ENCODE peak calls at places on chromosomes 4 and X, in seven cellular contexts. F is NT2/D1, N is K562, A is SK-N-SH, Y is GM12878, T is HCT116, B is HepG2. K is an unnamed sample.

GRCh38 chr4:34158883-34159282 is 2085.4 kb downstream of the ARAP2 start:
- DNase-seq in F (no peak), N (no peak), A (no peak), Y (no peak), T (no peak), B (no peak), K (no peak)

GRCh38 chr4:62661821-62662220 is 1461.7 kb downstream of the ADGRL3 start:
- DNase-seq in F (no peak), N (no peak), A (no peak), Y (no peak), T (no peak), B (no peak), K (no peak)

GRCh38 chr4:111959202-111959601 is 186.1 kb upstream of the FAM241A start:
- DNase-seq in F (no peak), N (no peak), A (no peak), Y (no peak), T (peak; percentile 34), B (peak; percentile 2), K (no peak)

GRCh38 chrX:17154001-17154400 is 207.5 kb downstream of the REPS2 start:
- DNase-seq in F (no peak), N (no peak), A (no peak), Y (no peak), T (no peak), B (no peak), K (no peak)

GRCh38 chr4:170391066-170391754 is 301.5 kb upstream of the AADAT start:
- DNase-seq in F (no peak), N (no peak), A (no peak), Y (no peak), T (no peak), B (no peak), K (no peak)

GRCh38 chr4:95255396-95256107 is 293.2 kb downstream of the UNC5C start:
- DNase-seq in F (no peak), N (peak; percentile 68), A (no peak), Y (no peak), T (no peak), B (no peak), K (no peak)

GRCh38 chr4:164542431-164542830 is 211.5 kb upstream of the SMIM31 start:
- DNase-seq in F (no peak), N (no peak), A (no peak), Y (no peak), T (no peak), B (no peak), K (no peak)

GRCh38 chrX:78046362-78046761 is 57.7 kb upstream of the PGK1 start:
- DNase-seq in F (no peak), N (no peak), A (no peak), Y (no peak), T (no peak), B (no peak), K (no peak)

GRCh38 chr4:88549815-88550214 is 26.2 kb upstream of the PYURF start:
- DNase-seq in F (no peak), N (no peak), A (no peak), Y (no peak), T (no peak), B (no peak), K (no peak)

GRCh38 chr4:40453912-40454311 is 118.8 kb downstream of the CHRNA9 start:
- DNase-seq in F (no peak), N (no peak), A (no peak), Y (no peak), T (no peak), B (no peak), K (no peak)

GRCh38 chr4:184255361-184255760 is 37.7 kb upstream of the ENPP6 start:
- DNase-seq in F (no peak), N (no peak), A (peak; percentile 24), Y (no peak), T (no peak), B (no peak), K (no peak)

GRCh38 chrX:12917753-12918152 is 11.3 kb downstream of the TLR8 start:
- DNase-seq in F (no peak), N (no peak), A (no peak), Y (no peak), T (no peak), B (no peak), K (no peak)

GRCh38 chr4:113781439-113782040 is 20.0 kb upstream of the CAMK2D start:
- DNase-seq in F (no peak), N (no peak), A (peak; percentile 33), Y (no peak), T (no peak), B (no peak), K (no peak)

GRCh38 chr4:148044889-148045352 is 313.0 kb downstream of the ARHGAP10 start:
- DNase-seq in F (no peak), N (peak; percentile 6), A (peak; percentile 21), Y (peak; percentile 43), T (no peak), B (peak; percentile 3), K (no peak)

GRCh38 chr4:110505440-110505839 is 29.5 kb downstream of the ENPEP start:
- DNase-seq in F (no peak), N (no peak), A (no peak), Y (no peak), T (no peak), B (no peak), K (no peak)

GRCh38 chr4:169229571-169230028 is 41.2 kb downstream of the SH3RF1 start:
- DNase-seq in F (no peak), N (no peak), A (no peak), Y (no peak), T (peak; percentile 94), B (no peak), K (no peak)

GRCh38 chr4:83109480-83110221 is 4.9 kb downstream of the PLAC8 start:
- DNase-seq in F (no peak), N (no peak), A (peak; percentile 77), Y (no peak), T (no peak), B (no peak), K (no peak)

GRCh38 chrX:150712619-150713018 is 19.4 kb downstream of the MTMR1 start:
- DNase-seq in F (no peak), N (no peak), A (no peak), Y (no peak), T (no peak), B (no peak), K (no peak)
- H3K36me3 ChIP-seq in F (no peaks in the 10 kb centered on the region), N (peaks cover 11% of the 10 kb centered on the region), A (peaks cover 2% of the 10 kb centered on the region), Y (no peaks in the 10 kb centered on the region), T (no peaks in the 10 kb centered on the region), B (no peaks in the 10 kb centered on the region), K (no peaks in the 10 kb centered on the region)

GRCh38 chrX:119690921-119691716 is 1.8 kb downstream of the SEPTIN6 start:
- DNase-seq in F (no peak), N (peak; percentile 75), A (peak; percentile 34), Y (no peak), T (no peak), B (no peak), K (no peak)
- TF ChIP-seq YY1 in F (no peak), N (no peak), A (no peak), Y (no peak), T (no peak), B (no peak), K (no peak)

GRCh38 chr4:44701037-44701436 is 22.8 kb downstream of the GUF1 start:
- DNase-seq in F (no peak), N (no peak), A (no peak), Y (no peak), T (no peak), B (no peak), K (no peak)
- H3K36me3 ChIP-seq in F (peaks cover 51% of the 10 kb centered on the region), N (peaks cover 95% of the 10 kb centered on the region), A (peaks cover 85% of the 10 kb centered on the region), Y (no peaks in the 10 kb centered on the region), T (peaks cover 53% of the 10 kb centered on the region), B (peaks cover 6% of the 10 kb centered on the region), K (peaks cover 26% of the 10 kb centered on the region)

GRCh38 chrX:80808854-80809493 is 703 bp downstream of the BRWD3 start:
- DNase-seq in F (no peak), N (no peak), A (peak; percentile 27), Y (no peak), T (no peak), B (no peak), K (peak; percentile 46)

GRCh38 chrX:80806557-80806956 is 3.1 kb downstream of the BRWD3 start:
- DNase-seq in F (no peak), N (no peak), A (no peak), Y (no peak), T (no peak), B (no peak), K (no peak)

GRCh38 chrX:80810365-80810978 is 795 bp upstream of the BRWD3 start:
- DNase-seq in F (no peak), N (no peak), A (no peak), Y (no peak), T (no peak), B (no peak), K (no peak)

GRCh38 chrX:80808160-80808735 is 1.4 kb downstream of the BRWD3 start:
- DNase-seq in F (no peak), N (peak; percentile 88), A (peak; percentile 12), Y (peak; percentile 72), T (peak; percentile 64), B (peak; percentile 61), K (peak; percentile 64)

GRCh38 chrX:80807606-80808159 is 2.0 kb downstream of the BRWD3 start:
- DNase-seq in F (no peak), N (no peak), A (peak; percentile 79), Y (no peak), T (no peak), B (no peak), K (no peak)
- TF ChIP-seq YY1 in F (no peak), N (no peak), A (no peak), Y (no peak), T (no peak), B (no peak), K (no peak)

GRCh38 chrX:110250847-110251246 is 67.0 kb downstream of the AMMECR1 start:
- DNase-seq in F (no peak), N (no peak), A (no peak), Y (no peak), T (no peak), B (no peak), K (no peak)
- H3K36me3 ChIP-seq in F (no peaks in the 10 kb centered on the region), N (peaks cover 5% of the 10 kb centered on the region), A (no peaks in the 10 kb centered on the region), Y (no peaks in the 10 kb centered on the region), T (no peaks in the 10 kb centered on the region), B (no peaks in the 10 kb centered on the region), K (no peaks in the 10 kb centered on the region)

GRCh38 chr4:149781150-149781549 is 34.5 kb downstream of the IQCM start:
- DNase-seq in F (no peak), N (no peak), A (no peak), Y (no peak), T (peak; percentile 42), B (no peak), K (no peak)
- TF ChIP-seq YY1 in F (no peak), N (no peak), A (no peak), Y (no peak), T (no peak), B (no peak), K (no peak)

DNA sequence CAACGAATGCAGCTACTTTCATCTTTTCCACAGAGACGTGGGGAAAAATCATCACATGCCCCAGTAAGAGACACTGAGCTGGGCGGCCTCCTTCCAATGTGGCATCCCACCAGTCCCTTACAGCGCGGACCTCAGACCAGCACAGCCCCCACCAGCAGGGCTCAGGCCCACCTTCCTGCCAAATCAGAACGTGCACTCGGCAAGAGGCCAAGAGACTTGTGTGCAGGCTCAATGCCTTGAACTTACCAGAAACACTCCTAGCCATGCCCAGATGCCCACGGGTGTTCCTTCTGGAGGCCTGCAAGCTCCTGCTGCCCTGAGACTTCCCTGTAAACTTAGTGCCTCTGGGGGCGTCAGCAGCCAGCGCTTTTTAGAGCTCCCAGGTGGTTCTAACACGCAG is 31.2 kb downstream of the WDR1 start:
- DNase-seq in F (no peak), N (no peak), A (peak; percentile 4), Y (no peak), T (no peak), B (no peak), K (no peak)
- H3K36me3 ChIP-seq in F (peaks cover 99% of the 10 kb centered on the region), N (peaks cover 99% of the 10 kb centered on the region), A (peaks cover 51% of the 10 kb centered on the region), Y (peaks cover 73% of the 10 kb centered on the region), T (peaks cover 55% of the 10 kb centered on the region), B (peaks cover 71% of the 10 kb centered on the region), K (peaks cover 90% of the 10 kb centered on the region)

GRCh38 chr4:87134122-87134521 is 86.3 kb downstream of the KLHL8 start:
- DNase-seq in F (no peak), N (no peak), A (no peak), Y (no peak), T (no peak), B (no peak), K (no peak)
- TF ChIP-seq YY1 in F (no peak), N (no peak), A (no peak), Y (no peak), T (no peak), B (no peak), K (no peak)